ENCODE peak calls at places on chromosomes 3 and 15, in four cellular contexts. I is breast epithelium, E is epithelial cell of esophagus, B is GM20000. S is an unnamed sample.

GRCh38 chr3:62875103-62876002 is at the start of gene CADPS:
- DNase-seq in I (no peak), B (no peak), E (no peak), S (no peak)

GRCh38 chr15:79117442-79118204 is 27.0 kb upstream of the RASGRF1 start:
- DNase-seq in I (no peak), B (no peak), E (no peak), S (no peak)

GRCh38 chr3:172040976-172041963 is 1.9 kb downstream of the FNDC3B start:
- DNase-seq in E (peak; percentile 51), I (peak; percentile 39), B (no peak), S (no peak)

GRCh38 chr15:67178569-67179210 is 75.8 kb downstream of the AAGAB start:
- DNase-seq in E (peak; percentile 84), B (no peak), I (no peak), S (no peak)

GRCh38 chr3:127233371-127233770 is 40.4 kb downstream of the PRR23E start:
- DNase-seq in E (peak; percentile 51), I (no peak), B (no peak), S (no peak)

GRCh38 chr15:42444415-42445063 is 46.4 kb downstream of the ZNF106 start:
- DNase-seq in I (no peak), B (no peak), E (peak; percentile 4), S (no peak)

GRCh38 chr15:43299884-43300283 is 30.5 kb downstream of the LCMT2 start:
- DNase-seq in I (no peak), B (no peak), E (no peak), S (no peak)

GRCh38 chr15:84944311-84944710 is 37.3 kb upstream of the PDE8A start:
- DNase-seq in E (no peak), I (no peak), B (no peak), S (no peak)

GRCh38 chr3:128922804-128923459 is 43.5 kb downstream of the ACAD9 start:
- DNase-seq in B (no peak), E (no peak), I (no peak), S (peak; percentile 6)

GRCh38 chr3:116423365-116423764 is 21.9 kb downstream of the LSAMP start:
- DNase-seq in I (no peak), E (no peak), B (no peak), S (no peak)

GRCh38 chr15:61839541-61839940 is 220.7 kb downstream of the VPS13C start:
- DNase-seq in E (no peak), I (no peak), B (no peak), S (no peak)

GRCh38 chr3:25584011-25584789 is 80.5 kb downstream of the TOP2B start:
- DNase-seq in B (no peak), I (no peak), E (no peak), S (no peak)